ENCODE peak calls at places on chromosomes 12 and 14, in five cellular contexts. One of them, this sample, is unnamed.

GRCh38 chr14:52380294-52380693 is 66.2 kb downstream of the PTGER2 start:
- DNase-seq in K562: no peak
- DNase-seq in SK-N-SH: no peak
- DNase-seq in H1: no peak
- DNase-seq in HCT116: no peak
- DNase-seq in this sample: no peak

GRCh38 chr12:84912191-84913142 is at the start of gene SLC6A15:
- DNase-seq in K562: no peak
- DNase-seq in H1: no peak
- DNase-seq in SK-N-SH: peak; percentile 91
- DNase-seq in HCT116: no peak
- DNase-seq in this sample: no peak

GRCh38 chr14:99910337-99911268 is 117.4 kb downstream of the EML1 start:
- DNase-seq in K562: no peak
- DNase-seq in H1: no peak
- DNase-seq in HCT116: no peak
- DNase-seq in SK-N-SH: no peak
- DNase-seq in this sample: no peak

GRCh38 chr14:76701436-76701835 is 59.8 kb upstream of the VASH1 start:
- DNase-seq in SK-N-SH: no peak
- DNase-seq in K562: no peak
- DNase-seq in H1: no peak
- DNase-seq in HCT116: no peak
- DNase-seq in this sample: no peak

GRCh38 chr12:23028158-23028802 is 403.3 kb downstream of the ETNK1 start:
- DNase-seq in HCT116: no peak
- DNase-seq in H1: no peak
- DNase-seq in K562: no peak
- DNase-seq in SK-N-SH: no peak
- DNase-seq in this sample: no peak

GRCh38 chr12:58262796-58263195 is 321.4 kb downstream of the ATP23 start:
- DNase-seq in H1: no peak
- DNase-seq in SK-N-SH: no peak
- DNase-seq in K562: no peak
- DNase-seq in HCT116: no peak
- DNase-seq in this sample: no peak

GRCh38 chr12:117362391-117362790 is 965 bp upstream of the NOS1 start:
- DNase-seq in SK-N-SH: no peak
- DNase-seq in HCT116: no peak
- DNase-seq in H1: no peak
- DNase-seq in K562: no peak
- DNase-seq in this sample: no peak

GRCh38 chr12:127146991-127147718 is 1119.8 kb upstream of the TMEM132C start:
- DNase-seq in SK-N-SH: no peak
- DNase-seq in K562: no peak
- DNase-seq in H1: no peak
- DNase-seq in HCT116: no peak
- DNase-seq in this sample: no peak

GRCh38 chr12:118015306-118015705 is 1.2 kb upstream of the RFC5 start:
- DNase-seq in H1: no peak
- DNase-seq in HCT116: no peak
- DNase-seq in K562: no peak
- DNase-seq in SK-N-SH: no peak
- DNase-seq in this sample: no peak

GRCh38 chr12:91249059-91250055 is 66.7 kb upstream of the DCN start:
- DNase-seq in K562: no peak
- DNase-seq in SK-N-SH: no peak
- DNase-seq in HCT116: no peak
- DNase-seq in H1: no peak
- DNase-seq in this sample: no peak

GRCh38 chr14:81268016-81268416 is 47.3 kb upstream of the GTF2A1 start:
- DNase-seq in HCT116: no peak
- DNase-seq in K562: peak; percentile 29
- DNase-seq in H1: no peak
- DNase-seq in SK-N-SH: no peak
- DNase-seq in this sample: peak; percentile 59

GRCh38 chr12:25929096-25929637 is 29.3 kb upstream of the RASSF8 start:
- DNase-seq in HCT116: no peak
- DNase-seq in H1: no peak
- DNase-seq in SK-N-SH: no peak
- DNase-seq in K562: no peak
- DNase-seq in this sample: no peak

GRCh38 chr14:100906420-100906819 is 2.9 kb upstream of the RTL1 start:
- DNase-seq in K562: no peak
- DNase-seq in HCT116: no peak
- DNase-seq in H1: no peak
- DNase-seq in SK-N-SH: peak; percentile 74
- DNase-seq in this sample: no peak

GRCh38 chr12:22665476-22665875 is 40.5 kb downstream of the ETNK1 start:
- DNase-seq in H1: no peak
- DNase-seq in K562: no peak
- DNase-seq in HCT116: no peak
- DNase-seq in SK-N-SH: no peak
- DNase-seq in this sample: no peak

GRCh38 chr14:105168496-105168978 is at the start of gene JAG2:
- DNase-seq in H1: no peak
- DNase-seq in SK-N-SH: peak; percentile 84
- DNase-seq in HCT116: no peak
- DNase-seq in K562: no peak
- DNase-seq in this sample: peak; percentile 89

GRCh38 chr14:83548061-83548839 is 1981.7 kb upstream of the FLRT2 start:
- DNase-seq in K562: no peak
- DNase-seq in HCT116: no peak
- DNase-seq in H1: no peak
- DNase-seq in SK-N-SH: no peak
- DNase-seq in this sample: peak; percentile 7

GRCh38 chr12:53596920-53597363 is 29.2 kb downstream of the ATF7 start:
- DNase-seq in H1: no peak
- DNase-seq in K562: no peak
- DNase-seq in HCT116: no peak
- DNase-seq in SK-N-SH: no peak
- DNase-seq in this sample: no peak

GRCh38 chr14:92451245-92451644 is 62.3 kb upstream of the RIN3 start:
- DNase-seq in SK-N-SH: no peak
- DNase-seq in H1: no peak
- DNase-seq in HCT116: no peak
- DNase-seq in K562: no peak
- DNase-seq in this sample: no peak

GRCh38 chr14:57060276-57060956 is 208.3 kb downstream of the EXOC5 start:
- DNase-seq in SK-N-SH: no peak
- DNase-seq in HCT116: no peak
- DNase-seq in H1: no peak
- DNase-seq in K562: peak; percentile 22
- DNase-seq in this sample: no peak

GRCh38 chr12:11652351-11653040 is 3.0 kb downstream of the ETV6 start:
- DNase-seq in H1: no peak
- DNase-seq in K562: no peak
- DNase-seq in SK-N-SH: no peak
- DNase-seq in HCT116: no peak
- DNase-seq in this sample: no peak

GRCh38 chr12:102962986-102963385 is 5.5 kb downstream of the ASCL1 start:
- DNase-seq in H1: no peak
- DNase-seq in SK-N-SH: no peak
- DNase-seq in HCT116: no peak
- DNase-seq in K562: no peak
- DNase-seq in this sample: no peak

GRCh38 chr12:53563452-53563851 is 56.2 kb upstream of the NPFF start:
- DNase-seq in K562: no peak
- DNase-seq in SK-N-SH: no peak
- DNase-seq in H1: no peak
- DNase-seq in HCT116: no peak
- DNase-seq in this sample: no peak

GRCh38 chr14:74314576-74314975 is 11.8 kb upstream of the ABCD4 start:
- DNase-seq in HCT116: no peak
- DNase-seq in H1: no peak
- DNase-seq in K562: no peak
- DNase-seq in SK-N-SH: no peak
- DNase-seq in this sample: no peak

GRCh38 chr12:42759622-42760273 is 170.2 kb upstream of the PRICKLE1 start:
- DNase-seq in SK-N-SH: no peak
- DNase-seq in H1: no peak
- DNase-seq in K562: no peak
- DNase-seq in HCT116: no peak
- DNase-seq in this sample: no peak

GRCh38 chr14:31456841-31457664 is at the start of gene DTD2:
- DNase-seq in H1: peak; percentile 89
- DNase-seq in K562: peak; percentile 92
- DNase-seq in HCT116: peak; percentile 90
- DNase-seq in SK-N-SH: peak; percentile 94
- DNase-seq in this sample: peak; percentile 98
- TF ChIP-seq JUND in H1: no peak
- TF ChIP-seq JUND in K562: no peak
- TF ChIP-seq JUND in HCT116: no peak
- TF ChIP-seq JUND in SK-N-SH: no peak
- TF ChIP-seq JUND in this sample: no peak

DNA sequence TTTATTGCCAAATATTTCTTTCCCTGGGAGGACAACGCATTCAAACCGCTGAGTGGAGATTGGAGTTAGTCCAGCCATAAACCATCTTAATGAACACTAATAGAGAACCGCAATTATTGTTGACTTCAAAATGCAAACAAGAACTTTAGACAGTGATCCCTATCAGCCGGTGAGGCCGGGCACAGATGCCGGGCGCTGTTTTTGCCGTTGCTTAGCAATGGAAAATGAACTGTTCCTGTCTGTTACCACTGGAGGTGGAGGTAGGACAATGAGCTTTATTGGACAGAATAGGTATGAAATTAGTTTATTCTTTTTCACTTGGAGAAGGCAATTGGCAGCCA is 216.8 kb downstream of the TTC8 start:
- DNase-seq in K562: no peak
- DNase-seq in H1: no peak
- DNase-seq in SK-N-SH: peak; percentile 69
- DNase-seq in HCT116: peak; percentile 27
- DNase-seq in this sample: peak; percentile 52
- TF ChIP-seq JUND in K562: no peak
- TF ChIP-seq JUND in H1: no peak
- TF ChIP-seq JUND in SK-N-SH: no peak
- TF ChIP-seq JUND in HCT116: no peak
- TF ChIP-seq JUND in this sample: no peak

GRCh38 chr14:36646664-36647416 is 14.8 kb upstream of the PAX9 start:
- DNase-seq in SK-N-SH: no peak
- DNase-seq in K562: no peak
- DNase-seq in HCT116: no peak
- DNase-seq in H1: no peak
- DNase-seq in this sample: no peak
- TF ChIP-seq JUND in SK-N-SH: no peak
- TF ChIP-seq JUND in K562: no peak
- TF ChIP-seq JUND in HCT116: no peak
- TF ChIP-seq JUND in H1: no peak
- TF ChIP-seq JUND in this sample: no peak

DNA sequence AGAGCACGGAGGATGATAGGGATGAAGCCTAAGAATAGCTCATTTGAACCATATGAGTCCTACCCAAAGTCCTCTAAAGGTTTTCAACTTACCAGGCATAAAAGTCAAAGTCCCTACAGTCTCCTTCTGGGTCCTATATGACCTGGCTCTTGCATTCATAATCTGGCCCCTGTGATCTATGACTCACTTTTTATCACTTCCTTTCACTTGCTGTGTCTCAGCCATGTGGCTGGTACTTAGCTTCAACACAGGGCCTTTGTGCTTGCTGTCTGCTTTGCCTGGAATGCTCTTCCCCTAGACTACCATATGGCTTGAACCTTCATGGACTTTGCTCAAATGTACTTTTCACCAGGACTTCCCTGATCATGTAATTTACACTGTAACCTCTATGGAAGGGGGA is 137.6 kb upstream of the TMTC1 start:
- DNase-seq in K562: no peak
- DNase-seq in HCT116: peak; percentile 21
- DNase-seq in SK-N-SH: no peak
- DNase-seq in H1: no peak
- DNase-seq in this sample: no peak
- TF ChIP-seq JUND in K562: peak; percentile 95
- TF ChIP-seq JUND in HCT116: peak; percentile 25
- TF ChIP-seq JUND in SK-N-SH: no peak
- TF ChIP-seq JUND in H1: no peak
- TF ChIP-seq JUND in this sample: no peak

GRCh38 chr12:123120452-123121166 is 30.3 kb downstream of the PITPNM2 start:
- DNase-seq in HCT116: no peak
- DNase-seq in SK-N-SH: no peak
- DNase-seq in H1: no peak
- DNase-seq in K562: no peak
- DNase-seq in this sample: no peak
- TF ChIP-seq JUND in HCT116: no peak
- TF ChIP-seq JUND in SK-N-SH: no peak
- TF ChIP-seq JUND in H1: no peak
- TF ChIP-seq JUND in K562: no peak
- TF ChIP-seq JUND in this sample: no peak

GRCh38 chr14:103140316-103141109 is 17.3 kb downstream of the TNFAIP2 start:
- DNase-seq in H1: no peak
- DNase-seq in K562: no peak
- DNase-seq in HCT116: no peak
- DNase-seq in SK-N-SH: no peak
- DNase-seq in this sample: no peak

GRCh38 chr14:103139371-103140016 is 16.2 kb downstream of the TNFAIP2 start:
- DNase-seq in SK-N-SH: no peak
- DNase-seq in K562: no peak
- DNase-seq in H1: no peak
- DNase-seq in HCT116: no peak
- DNase-seq in this sample: no peak

GRCh38 chr14:103142903-103143302 is 19.6 kb downstream of the TNFAIP2 start:
- DNase-seq in K562: no peak
- DNase-seq in HCT116: no peak
- DNase-seq in H1: no peak
- DNase-seq in SK-N-SH: no peak
- DNase-seq in this sample: no peak

GRCh38 chr14:103142031-103142430 is 18.8 kb downstream of the TNFAIP2 start:
- DNase-seq in H1: no peak
- DNase-seq in K562: no peak
- DNase-seq in SK-N-SH: no peak
- DNase-seq in HCT116: no peak
- DNase-seq in this sample: no peak

GRCh38 chr14:103141117-103141796 is 18.0 kb downstream of the TNFAIP2 start:
- DNase-seq in H1: peak; percentile 65
- DNase-seq in K562: peak; percentile 69
- DNase-seq in SK-N-SH: peak; percentile 63
- DNase-seq in HCT116: peak; percentile 73
- DNase-seq in this sample: peak; percentile 89
- TF ChIP-seq JUND in H1: no peak
- TF ChIP-seq JUND in K562: no peak
- TF ChIP-seq JUND in SK-N-SH: no peak
- TF ChIP-seq JUND in HCT116: no peak
- TF ChIP-seq JUND in this sample: no peak

This sample was measured in T47D.